ENCODE peak calls at places on chromosomes 11 and 22, in seven cellular contexts. One of them, this sample, is unnamed.

GRCh38 chr22:38422615-38423511 is 32.1 kb downstream of the KCNJ4 start:
- DNase-seq in SK-N-SH: no peak
- DNase-seq in H1: no peak
- DNase-seq in HCT116: no peak
- DNase-seq in HepG2: no peak
- DNase-seq in K562: no peak
- DNase-seq in GM12878: no peak
- DNase-seq in this sample: peak; percentile 42

GRCh38 chr11:115220881-115221280 is 283.3 kb downstream of the CADM1 start:
- DNase-seq in SK-N-SH: no peak
- DNase-seq in H1: no peak
- DNase-seq in HCT116: no peak
- DNase-seq in HepG2: no peak
- DNase-seq in K562: no peak
- DNase-seq in GM12878: no peak
- DNase-seq in this sample: no peak

GRCh38 chr11:5384335-5384734 is 723 bp downstream of the OR51M1 start:
- DNase-seq in SK-N-SH: no peak
- DNase-seq in H1: no peak
- DNase-seq in HCT116: no peak
- DNase-seq in HepG2: no peak
- DNase-seq in K562: no peak
- DNase-seq in GM12878: no peak
- DNase-seq in this sample: no peak

GRCh38 chr11:2357246-2357645 is 19.9 kb upstream of the CD81 start:
- DNase-seq in SK-N-SH: no peak
- DNase-seq in H1: no peak
- DNase-seq in HCT116: no peak
- DNase-seq in HepG2: no peak
- DNase-seq in K562: no peak
- DNase-seq in GM12878: no peak
- DNase-seq in this sample: no peak

GRCh38 chr11:30423886-30424285 is 101.0 kb downstream of the ARL14EP start:
- DNase-seq in SK-N-SH: no peak
- DNase-seq in H1: no peak
- DNase-seq in HCT116: no peak
- DNase-seq in HepG2: no peak
- DNase-seq in K562: no peak
- DNase-seq in GM12878: no peak
- DNase-seq in this sample: peak; percentile 36

GRCh38 chr11:112751312-112751711 is 209.9 kb upstream of the NCAM1 start:
- DNase-seq in SK-N-SH: peak; percentile 43
- DNase-seq in H1: no peak
- DNase-seq in HCT116: no peak
- DNase-seq in HepG2: no peak
- DNase-seq in K562: no peak
- DNase-seq in GM12878: no peak
- DNase-seq in this sample: no peak

GRCh38 chr22:23157560-23158515 is 12.6 kb downstream of the RAB36 start:
- DNase-seq in SK-N-SH: no peak
- DNase-seq in H1: no peak
- DNase-seq in HCT116: no peak
- DNase-seq in HepG2: no peak
- DNase-seq in K562: no peak
- DNase-seq in GM12878: no peak
- DNase-seq in this sample: no peak

GRCh38 chr11:60482361-60482760 is 10.2 kb upstream of the MS4A12 start:
- DNase-seq in SK-N-SH: no peak
- DNase-seq in H1: no peak
- DNase-seq in HCT116: no peak
- DNase-seq in HepG2: no peak
- DNase-seq in K562: no peak
- DNase-seq in GM12878: no peak
- DNase-seq in this sample: no peak

GRCh38 chr22:27032121-27032761 is 374.9 kb downstream of the MIAT start:
- DNase-seq in SK-N-SH: peak; percentile 85
- DNase-seq in H1: peak; percentile 33
- DNase-seq in HCT116: no peak
- DNase-seq in HepG2: no peak
- DNase-seq in K562: peak; percentile 5
- DNase-seq in GM12878: no peak
- DNase-seq in this sample: no peak

GRCh38 chr11:20117291-20117690 is 43.0 kb downstream of the DBX1 start:
- DNase-seq in SK-N-SH: no peak
- DNase-seq in H1: no peak
- DNase-seq in HCT116: no peak
- DNase-seq in HepG2: no peak
- DNase-seq in K562: no peak
- DNase-seq in GM12878: no peak
- DNase-seq in this sample: no peak

GRCh38 chr11:130070109-130070828 is 575 bp downstream of the APLP2 start:
- DNase-seq in SK-N-SH: peak; percentile 80
- DNase-seq in H1: no peak
- DNase-seq in HCT116: no peak
- DNase-seq in HepG2: no peak
- DNase-seq in K562: peak; percentile 50
- DNase-seq in GM12878: no peak
- DNase-seq in this sample: peak; percentile 75

GRCh38 chr11:95089620-95090542 is at the start of gene ENDOD1:
- DNase-seq in SK-N-SH: peak; percentile 95
- DNase-seq in H1: no peak
- DNase-seq in HCT116: no peak
- DNase-seq in HepG2: peak; percentile 57
- DNase-seq in K562: peak; percentile 89
- DNase-seq in GM12878: no peak
- DNase-seq in this sample: peak; percentile 86

GRCh38 chr22:21589415-21589814 is 21.9 kb downstream of the UBE2L3 start:
- DNase-seq in SK-N-SH: no peak
- DNase-seq in H1: no peak
- DNase-seq in HCT116: no peak
- DNase-seq in HepG2: no peak
- DNase-seq in K562: no peak
- DNase-seq in GM12878: no peak
- DNase-seq in this sample: no peak

GRCh38 chr11:21933095-21933494 is 259.8 kb upstream of the ANO5 start:
- DNase-seq in SK-N-SH: peak; percentile 17
- DNase-seq in H1: no peak
- DNase-seq in HCT116: no peak
- DNase-seq in HepG2: no peak
- DNase-seq in K562: peak; percentile 6
- DNase-seq in GM12878: no peak
- DNase-seq in this sample: peak; percentile 6

GRCh38 chr22:21449531-21450319 is 17.5 kb upstream of the TMEM191C start:
- DNase-seq in SK-N-SH: no peak
- DNase-seq in H1: no peak
- DNase-seq in HCT116: no peak
- DNase-seq in HepG2: no peak
- DNase-seq in K562: no peak
- DNase-seq in GM12878: no peak
- DNase-seq in this sample: no peak

DNA sequence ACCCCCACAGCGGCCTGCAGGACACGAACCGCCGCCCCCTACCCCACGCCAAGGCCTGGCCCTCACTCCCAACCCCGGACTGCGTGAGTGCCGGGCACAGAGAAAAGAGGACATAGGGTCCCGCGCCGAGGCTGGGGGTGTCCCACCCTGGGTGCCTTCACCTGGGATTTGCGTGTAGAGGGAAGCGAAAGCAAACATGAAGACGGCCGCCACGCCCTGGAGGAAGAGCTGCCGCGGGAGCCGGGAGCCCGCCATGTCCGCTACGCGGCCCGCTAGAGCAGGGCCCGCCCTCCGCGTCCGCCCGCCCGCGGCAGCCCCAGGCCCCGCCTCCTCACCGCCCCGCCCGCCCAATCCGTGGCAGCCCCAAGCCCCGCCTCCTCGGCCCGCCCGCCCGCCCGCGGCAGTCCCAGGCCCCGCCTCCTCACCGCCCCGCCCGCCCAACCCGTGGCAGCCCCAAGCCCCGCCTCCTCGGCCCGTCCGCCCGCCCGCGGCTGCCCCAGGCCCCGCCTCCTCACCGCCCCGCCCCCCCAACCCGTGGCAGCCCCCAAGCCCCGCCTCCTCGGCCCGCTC is at the start of gene LMF2:
- DNase-seq in SK-N-SH: peak; percentile 98
- DNase-seq in H1: no peak
- DNase-seq in HCT116: no peak
- DNase-seq in HepG2: peak; percentile 56
- DNase-seq in K562: no peak
- DNase-seq in GM12878: no peak
- DNase-seq in this sample: no peak
- TF ChIP-seq JUND in SK-N-SH: no peak
- TF ChIP-seq JUND in H1: no peak
- TF ChIP-seq JUND in HCT116: no peak
- TF ChIP-seq JUND in HepG2: no peak
- TF ChIP-seq JUND in K562: no peak
- TF ChIP-seq JUND in GM12878: no peak
- TF ChIP-seq JUND in this sample: no peak

GRCh38 chr22:45318558-45319318 is 9.0 kb downstream of the FAM118A start:
- DNase-seq in SK-N-SH: no peak
- DNase-seq in H1: no peak
- DNase-seq in HCT116: no peak
- DNase-seq in HepG2: no peak
- DNase-seq in K562: no peak
- DNase-seq in GM12878: peak; percentile 46
- DNase-seq in this sample: no peak
- TF ChIP-seq JUND in SK-N-SH: no peak
- TF ChIP-seq JUND in H1: no peak
- TF ChIP-seq JUND in HCT116: no peak
- TF ChIP-seq JUND in HepG2: no peak
- TF ChIP-seq JUND in K562: no peak
- TF ChIP-seq JUND in GM12878: peak; percentile 4
- TF ChIP-seq JUND in this sample: no peak

GRCh38 chr11:67415501-67416304 is at the start of gene CARNS1:
- DNase-seq in SK-N-SH: no peak
- DNase-seq in H1: no peak
- DNase-seq in HCT116: no peak
- DNase-seq in HepG2: no peak
- DNase-seq in K562: no peak
- DNase-seq in GM12878: no peak
- DNase-seq in this sample: no peak

GRCh38 chr11:67418476-67419281 is 3.2 kb downstream of the CARNS1 start:
- DNase-seq in SK-N-SH: no peak
- DNase-seq in H1: no peak
- DNase-seq in HCT116: no peak
- DNase-seq in HepG2: no peak
- DNase-seq in K562: no peak
- DNase-seq in GM12878: no peak
- DNase-seq in this sample: no peak

GRCh38 chr11:67417425-67417824 is 1.9 kb downstream of the CARNS1 start:
- DNase-seq in SK-N-SH: no peak
- DNase-seq in H1: no peak
- DNase-seq in HCT116: no peak
- DNase-seq in HepG2: no peak
- DNase-seq in K562: no peak
- DNase-seq in GM12878: no peak
- DNase-seq in this sample: no peak

GRCh38 chr11:67419330-67420049 is 4.0 kb downstream of the CARNS1 start:
- DNase-seq in SK-N-SH: no peak
- DNase-seq in H1: no peak
- DNase-seq in HCT116: no peak
- DNase-seq in HepG2: no peak
- DNase-seq in K562: no peak
- DNase-seq in GM12878: no peak
- DNase-seq in this sample: no peak

DNA sequence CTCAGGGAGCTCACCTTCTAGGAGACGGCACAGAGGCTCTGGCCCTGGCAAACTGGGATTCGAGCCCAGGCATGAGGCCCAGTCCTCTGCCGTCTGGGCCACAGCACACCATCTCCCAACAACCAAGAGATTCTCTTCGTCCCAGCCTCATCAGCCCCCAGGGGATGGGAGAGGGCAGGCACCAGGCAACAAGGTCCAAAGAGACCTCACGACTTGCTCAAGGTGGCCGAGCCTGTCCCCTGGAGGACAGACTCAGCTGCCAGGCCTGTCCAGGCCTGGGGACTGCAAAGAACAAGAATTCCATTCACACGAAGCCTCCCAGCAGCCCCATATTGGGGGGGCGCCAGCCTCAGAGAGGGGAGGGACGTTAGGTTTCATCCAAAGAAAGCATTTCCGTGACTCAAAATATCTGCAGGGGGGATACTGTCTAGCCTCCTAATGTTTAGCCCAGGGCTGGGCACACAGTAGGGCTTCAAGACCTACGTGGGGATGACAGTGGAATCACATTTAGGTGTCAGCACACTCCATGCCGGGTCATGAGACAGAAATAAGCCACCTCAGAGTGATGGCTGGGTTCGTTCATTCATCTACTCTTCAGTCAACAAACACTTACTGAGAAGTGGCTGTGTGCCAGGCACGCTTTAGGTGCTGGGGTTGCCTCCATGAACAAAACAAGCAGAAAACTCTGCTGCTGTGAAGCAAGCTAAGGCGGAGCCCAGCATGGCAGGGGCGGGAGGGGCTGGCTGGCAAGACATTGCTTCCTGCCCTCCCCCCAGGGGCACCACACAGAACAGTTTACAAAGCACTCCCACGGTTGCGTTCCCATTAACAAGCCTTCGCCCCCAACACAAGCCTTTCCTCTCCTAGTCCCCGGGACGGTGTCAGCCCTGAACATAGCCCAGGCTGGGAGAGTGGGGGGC is 1.2 kb downstream of the CARNS1 start:
- DNase-seq in SK-N-SH: no peak
- DNase-seq in H1: no peak
- DNase-seq in HCT116: no peak
- DNase-seq in HepG2: peak; percentile 64
- DNase-seq in K562: no peak
- DNase-seq in GM12878: no peak
- DNase-seq in this sample: no peak
- TF ChIP-seq JUND in SK-N-SH: no peak
- TF ChIP-seq JUND in H1: no peak
- TF ChIP-seq JUND in HCT116: no peak
- TF ChIP-seq JUND in HepG2: no peak
- TF ChIP-seq JUND in K562: no peak
- TF ChIP-seq JUND in GM12878: no peak
- TF ChIP-seq JUND in this sample: no peak

DNA sequence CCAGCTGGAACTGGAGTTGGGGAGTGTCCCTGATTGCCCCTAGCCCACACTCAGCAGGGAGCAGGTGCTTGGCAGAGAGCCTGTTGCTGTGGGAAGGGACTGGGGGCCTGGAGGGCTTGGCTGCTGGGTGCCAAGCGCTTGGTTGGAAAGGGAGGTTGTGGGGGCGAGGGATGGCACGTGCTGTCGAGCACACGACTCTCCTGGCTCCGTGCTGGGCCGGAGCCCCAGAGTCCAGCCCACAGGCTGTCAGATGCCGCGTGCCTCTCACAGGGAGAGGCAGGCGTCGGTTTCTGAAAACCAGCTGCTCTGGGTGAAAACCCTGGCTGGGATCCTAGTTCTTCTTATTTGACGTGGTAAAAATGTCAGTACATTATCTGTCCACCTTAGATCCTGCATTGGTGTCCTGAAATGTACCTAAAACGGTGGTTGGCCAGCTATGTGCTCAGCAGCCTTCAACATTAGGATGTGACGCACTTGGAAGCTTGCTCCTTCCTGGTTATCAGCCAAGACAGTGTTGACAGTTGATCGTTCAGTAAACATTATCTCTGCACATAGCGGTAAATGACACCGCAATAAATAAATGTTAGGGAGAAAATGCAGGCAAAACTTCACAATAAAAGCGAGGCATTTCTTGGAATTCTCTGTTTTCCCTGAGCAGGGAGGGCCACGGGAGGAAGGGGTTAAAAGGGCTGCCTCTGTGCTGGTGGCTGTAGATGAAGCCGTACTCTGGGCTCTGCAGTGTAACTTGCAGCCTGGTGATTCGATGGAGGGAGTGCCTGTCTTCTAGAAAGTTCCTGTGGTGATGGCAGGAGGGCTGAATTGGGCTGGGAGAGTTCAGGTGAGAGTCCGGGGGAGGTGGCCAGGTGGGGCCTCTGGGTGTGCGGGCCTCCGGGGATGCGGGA is 29.2 kb downstream of the GRAMD4 start:
- DNase-seq in SK-N-SH: no peak
- DNase-seq in H1: no peak
- DNase-seq in HCT116: no peak
- DNase-seq in HepG2: no peak
- DNase-seq in K562: peak; percentile 69
- DNase-seq in GM12878: no peak
- DNase-seq in this sample: no peak
- TF ChIP-seq JUND in SK-N-SH: no peak
- TF ChIP-seq JUND in H1: no peak
- TF ChIP-seq JUND in HCT116: no peak
- TF ChIP-seq JUND in HepG2: no peak
- TF ChIP-seq JUND in K562: no peak
- TF ChIP-seq JUND in GM12878: no peak
- TF ChIP-seq JUND in this sample: no peak